ENCODE peak calls at places on chromosomes 2 and 18, in four cellular contexts. I is HepG2, T is H1, G is K562. M is an unnamed sample.

GRCh38 chr2:191646612-191646902 is 31.4 kb upstream of the NABP1 start:
- DNase-seq in T (no peak), G (no peak), I (no peak), M (no peak)

GRCh38 chr18:47470941-47471340 is 219.5 kb upstream of the SKOR2 start:
- DNase-seq in I (no peak), G (no peak), T (no peak), M (no peak)

GRCh38 chr2:157989227-157989626 is 112.4 kb upstream of the UPP2 start:
- DNase-seq in I (no peak), G (no peak), T (no peak), M (no peak)

GRCh38 chr2:206800501-206801416 is 35.4 kb downstream of the FASTKD2 start:
- DNase-seq in I (peak; percentile 65), G (peak; percentile 61), T (no peak), M (no peak)

GRCh38 chr2:84959494-84960156 is 11.3 kb upstream of the KCMF1 start:
- DNase-seq in T (peak; percentile 85), I (no peak), G (no peak), M (no peak)

GRCh38 chr2:71498261-71498701 is 44.9 kb downstream of the DYSF start:
- DNase-seq in T (no peak), I (peak; percentile 37), G (no peak), M (no peak)

GRCh38 chr2:12965540-12966269 is 249.0 kb downstream of the TRIB2 start:
- DNase-seq in I (no peak), G (peak; percentile 87), T (no peak), M (no peak)

GRCh38 chr2:121104721-121105141 is 180.3 kb downstream of the TFCP2L1 start:
- DNase-seq in I (no peak), T (no peak), G (peak; percentile 7), M (no peak)

GRCh38 chr2:54455584-54456525 is at the start of gene SPTBN1:
- DNase-seq in I (peak; percentile 87), T (peak; percentile 70), G (peak; percentile 24), M (no peak)

GRCh38 chr2:200467806-200468686 is 41.8 kb downstream of the KCTD18 start:
- DNase-seq in T (no peak), I (no peak), G (no peak), M (no peak)

GRCh38 chr2:237702439-237703397 is 75.3 kb downstream of the LRRFIP1 start:
- DNase-seq in I (no peak), G (peak; percentile 69), T (no peak), M (no peak)

GRCh38 chr2:4553219-4553618 is 849.8 kb downstream of the DCDC2C start:
- DNase-seq in G (no peak), T (no peak), I (no peak), M (no peak)

GRCh38 chr2:32135409-32135808 is 30.3 kb upstream of the SLC30A6 start:
- DNase-seq in G (peak; percentile 52), T (no peak), I (peak; percentile 68), M (no peak)

GRCh38 chr2:112136081-112136480 is 2.1 kb upstream of the FBLN7 start:
- DNase-seq in I (no peak), T (no peak), G (no peak), M (no peak)

GRCh38 chr18:79898952-79899608 is 52.4 kb downstream of the SLC66A2 start:
- DNase-seq in I (no peak), G (no peak), T (no peak), M (no peak)

GRCh38 chr18:27899893-27900292 is 277.0 kb downstream of the CDH2 start:
- DNase-seq in G (no peak), I (peak; percentile 13), T (no peak), M (no peak)

GRCh38 chr18:6960656-6961055 is 156.9 kb downstream of the LAMA1 start:
- DNase-seq in T (no peak), G (no peak), I (no peak), M (no peak)

GRCh38 chr18:47557160-47557559 is 305.7 kb upstream of the SKOR2 start:
- DNase-seq in G (no peak), T (no peak), I (no peak), M (no peak)

GRCh38 chr2:62738981-62739936 is 33.7 kb downstream of the EHBP1 start:
- DNase-seq in T (no peak), G (peak; percentile 5), I (no peak), M (no peak)

GRCh38 chr2:53859354-53860159 is at the start of gene GPR75:
- DNase-seq in I (no peak), G (no peak), T (no peak), M (no peak)

GRCh38 chr2:9488583-9489547 is 14.5 kb downstream of the IAH1 start:
- DNase-seq in T (no peak), I (no peak), G (no peak), M (no peak)

GRCh38 chr2:240212425-240213225 is 72.2 kb upstream of the OTOS start:
- DNase-seq in I (no peak), T (no peak), G (no peak), M (no peak)

GRCh38 chr2:119240311-119241204 is 16.9 kb downstream of the STEAP3 start:
- DNase-seq in G (peak; percentile 41), T (no peak), I (peak; percentile 33), M (no peak)

GRCh38 chr18:22915337-22915736 is 17.8 kb upstream of the RBBP8 start:
- DNase-seq in G (no peak), I (no peak), T (no peak), M (no peak)

GRCh38 chr2:167489307-167489706 is 601.0 kb downstream of the XIRP2 start:
- DNase-seq in I (no peak), G (no peak), T (no peak), M (no peak)

GRCh38 chr2:101740555-101740964 is 43.1 kb downstream of the MAP4K4 start:
- DNase-seq in I (peak; percentile 83), G (no peak), T (no peak), M (no peak)

GRCh38 chr18:50051288-50051687 is 143.7 kb downstream of the MYO5B start:
- DNase-seq in T (no peak), G (peak; percentile 6), I (peak; percentile 25), M (no peak)

GRCh38 chr2:162613839-162614238 is 224.7 kb downstream of the KCNH7 start:
- DNase-seq in G (no peak), I (no peak), T (no peak), M (no peak)

GRCh38 chr2:27703638-27704341 is 40.1 kb downstream of the SLC4A1AP start:
- DNase-seq in T (peak; percentile 77), G (peak; percentile 89), I (peak; percentile 80), M (peak; percentile 40)

GRCh38 chr2:150441226-150441625 is 46.2 kb downstream of the RND3 start:
- DNase-seq in G (no peak), T (no peak), I (no peak), M (no peak)

GRCh38 chr18:5425721-5426120 is 118.1 kb downstream of the EPB41L3 start:
- DNase-seq in I (no peak), T (no peak), G (no peak), M (no peak)

GRCh38 chr2:126836761-126837679 is 61.7 kb upstream of the TEX51 start:
- DNase-seq in I (no peak), T (no peak), G (no peak), M (no peak)

GRCh38 chr18:42068030-42068429 is 113.0 kb downstream of the PIK3C3 start:
- DNase-seq in T (no peak), I (no peak), G (no peak), M (no peak)
- TF ChIP-seq CBX5 in T (no peak), I (no peak), G (no peak), M (no peak)

GRCh38 chr2:26054598-26055348 is 20.9 kb downstream of the RAB10 start:
- DNase-seq in T (no peak), I (no peak), G (no peak), M (no peak)
- TF ChIP-seq CBX5 in T (no peak), I (no peak), G (no peak), M (no peak)

GRCh38 chr2:178394816-178395215 is 56.2 kb downstream of the PRKRA start:
- DNase-seq in I (no peak), T (no peak), G (no peak), M (no peak)

GRCh38 chr2:178392215-178392614 is 58.8 kb downstream of the PRKRA start:
- DNase-seq in I (no peak), G (no peak), T (no peak), M (no peak)

GRCh38 chr2:178395941-178396585 is 54.9 kb downstream of the PRKRA start:
- DNase-seq in G (no peak), I (no peak), T (no peak), M (no peak)

GRCh38 chr2:178395295-178395694 is 55.7 kb downstream of the PRKRA start:
- DNase-seq in G (no peak), T (no peak), I (no peak), M (no peak)

DNA sequence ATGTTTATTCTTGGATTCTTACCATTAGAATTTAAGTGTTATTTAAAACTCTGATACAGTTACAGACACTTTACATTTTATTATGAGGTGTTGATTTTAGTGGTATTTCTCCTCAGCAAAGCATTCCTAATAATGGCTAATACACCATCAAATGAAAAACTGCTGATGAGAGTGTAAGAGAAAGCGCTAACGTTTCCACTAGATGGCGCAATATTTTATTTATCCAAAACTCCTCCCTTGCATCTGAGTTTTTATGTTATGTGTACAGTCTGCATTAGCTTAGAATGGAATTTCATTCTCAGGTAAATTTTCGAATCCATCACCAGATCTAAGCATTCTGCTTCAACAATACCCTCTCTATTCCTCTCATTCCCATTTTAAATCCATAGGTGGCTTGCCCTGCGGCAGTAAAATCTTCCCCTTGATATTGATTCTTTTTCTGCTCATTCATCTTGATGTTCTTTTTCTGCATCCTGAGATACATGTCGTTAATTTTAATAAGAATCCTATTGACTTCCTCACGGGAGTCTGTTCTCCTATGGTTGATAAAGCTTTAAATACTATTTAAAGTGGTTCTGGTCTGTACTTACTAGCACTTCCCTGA is 53.9 kb downstream of the PRKRA start:
- DNase-seq in I (peak; percentile 46), T (no peak), G (peak; percentile 63), M (no peak)
- TF ChIP-seq CBX5 in I (no peak), T (no peak), G (no peak), M (no peak)

DNA sequence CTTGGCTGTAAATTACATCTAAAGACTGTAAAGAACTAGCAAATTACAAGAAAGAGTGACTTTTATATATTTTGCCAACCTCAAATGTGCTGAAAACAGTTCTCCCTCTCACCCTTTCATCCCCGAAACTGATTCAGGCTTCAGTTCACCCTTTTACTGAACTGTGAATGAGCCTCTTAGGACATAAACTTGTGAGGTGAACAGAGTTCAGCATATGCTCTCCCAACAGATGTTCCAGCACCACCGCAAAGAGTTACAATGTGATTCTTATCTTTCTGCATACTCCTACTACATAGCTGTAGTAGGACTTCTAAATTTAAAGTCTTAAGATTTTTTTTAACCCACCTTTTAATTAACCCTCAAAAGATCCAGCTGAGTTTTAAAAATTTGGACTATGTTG is 1.2 kb upstream of the ZCCHC2 start:
- DNase-seq in I (peak; percentile 56), T (no peak), G (peak; percentile 46), M (no peak)
- TF ChIP-seq CBX5 in I (no peak), T (no peak), G (no peak), M (no peak)

DNA sequence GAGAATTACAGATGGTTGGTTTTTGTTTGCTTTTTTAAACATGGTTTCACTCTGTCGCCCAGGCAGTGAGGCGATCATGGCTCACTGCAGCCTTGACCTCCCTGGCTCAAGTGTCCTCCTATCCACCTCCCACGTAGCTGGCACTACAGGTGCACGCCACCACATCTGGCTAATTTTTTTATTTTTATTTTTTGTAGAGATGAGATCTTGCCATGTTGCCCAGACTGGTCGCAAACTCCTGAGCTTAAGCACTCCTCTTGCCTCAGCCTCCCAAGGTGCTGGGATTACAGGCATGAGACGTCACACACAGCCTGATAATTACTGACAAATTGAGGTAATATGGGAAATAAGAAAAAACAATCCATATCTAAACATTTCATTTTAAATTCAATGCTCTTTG is 110.5 kb upstream of the ZSWIM2 start:
- DNase-seq in T (no peak), G (no peak), I (no peak), M (no peak)
- TF ChIP-seq CBX5 in T (no peak), G (no peak), I (no peak), M (no peak)

GRCh38 chr2:3290655-3291054 is 87.0 kb downstream of the EIPR1 start:
- DNase-seq in G (no peak), T (no peak), I (no peak), M (no peak)
- TF ChIP-seq CBX5 in G (no peak), T (no peak), I (no peak), M (no peak)